ENCODE peak calls at places on chromosome 7, in four cellular contexts. Y is astrocyte of the cerebellum; U is kidney glomerular epithelial cell; R is effector memory CD8-positive, alpha-beta T cell. O is an unnamed sample.

GRCh38 chr7:44796034-44796503 is 412 bp upstream of the PPIA start:
- DNase-seq in U (peak; percentile 39), R (no peak), Y (no peak), O (no peak)

GRCh38 chr7:137934176-137934826 is 67.6 kb downstream of the CREB3L2 start:
- DNase-seq in Y (no peak), R (no peak), U (no peak), O (no peak)

GRCh38 chr7:123862775-123863174 is 17.8 kb downstream of the HYAL4 start:
- DNase-seq in U (no peak), R (no peak), Y (no peak), O (no peak)

GRCh38 chr7:71290382-71290781 is 158.4 kb downstream of the GALNT17 start:
- DNase-seq in Y (no peak), R (no peak), U (no peak), O (no peak)

GRCh38 chr7:95092332-95092731 is 184.9 kb downstream of the PPP1R9A start:
- DNase-seq in R (no peak), Y (no peak), U (no peak), O (no peak)

GRCh38 chr7:133601607-133602006 is 348.7 kb downstream of the EXOC4 start:
- DNase-seq in Y (no peak), R (no peak), U (no peak), O (no peak)

GRCh38 chr7:116500071-116500853 is 724 bp downstream of the CAV2 start:
- DNase-seq in U (peak; percentile 72), Y (no peak), R (no peak), O (peak; percentile 71)

GRCh38 chr7:74454059-74454947 is 597 bp downstream of the GTF2IRD1 start:
- DNase-seq in U (no peak), R (no peak), Y (no peak), O (no peak)

GRCh38 chr7:102421706-102422105 is 11.7 kb upstream of the ORAI2 start:
- DNase-seq in U (no peak), Y (no peak), R (no peak), O (no peak)

GRCh38 chr7:7931626-7932025 is 37.0 kb upstream of the GLCCI1 start:
- DNase-seq in Y (no peak), R (no peak), U (no peak), O (no peak)

GRCh38 chr7:14020339-14020900 is 31.0 kb upstream of the ETV1 start:
- DNase-seq in U (no peak), Y (no peak), R (no peak), O (no peak)

GRCh38 chr7:32298403-32299132 is 191.6 kb downstream of the LSM5 start:
- DNase-seq in Y (no peak), U (no peak), R (no peak), O (peak; percentile 8)

GRCh38 chr7:7274782-7275181 is 92.4 kb downstream of the C1GALT1 start:
- DNase-seq in U (no peak), R (no peak), Y (no peak), O (no peak)

O was measured in A673.